ENCODE peak calls at places on chromosomes 5 and 9, in five cellular contexts. P is body of pancreas, A is tibial artery, R is OCI-LY7, Y is aorta. Q is an unnamed sample.

GRCh38 chr9:106860731-106861584 is 2.0 kb upstream of the ZNF462 start:
- DNase-seq in Y (peak; percentile 48), R (no peak), P (peak; percentile 20), A (no peak), Q (no peak)

GRCh38 chr5:138955013-138955660 is 80.0 kb upstream of the LRRTM2 start:
- DNase-seq in Y (peak; percentile 76), P (peak; percentile 52), A (peak; percentile 41), R (no peak), Q (no peak)

GRCh38 chr5:94199566-94199965 is 418.8 kb downstream of the KIAA0825 start:
- DNase-seq in Y (no peak), R (no peak), A (no peak), P (no peak), Q (no peak)

GRCh38 chr9:105425817-105426433 is 21.9 kb upstream of the FSD1L start:
- DNase-seq in A (no peak), P (no peak), R (peak; percentile 33), Y (no peak), Q (no peak)

GRCh38 chr5:128549496-128549895 is 11.5 kb upstream of the FBN2 start:
- DNase-seq in P (no peak), A (no peak), R (no peak), Y (no peak), Q (no peak)

GRCh38 chr9:105930007-105930627 is 235.8 kb downstream of the TMEM38B start:
- DNase-seq in P (no peak), Y (no peak), A (no peak), R (no peak), Q (no peak)

GRCh38 chr9:137470785-137471184 is 11.7 kb upstream of the NSMF start:
- DNase-seq in Y (no peak), P (no peak), A (no peak), R (no peak), Q (peak; percentile 47)

GRCh38 chr5:149268928-149269557 is 2.6 kb upstream of the AFAP1L1 start:
- DNase-seq in R (peak; percentile 73), A (no peak), P (no peak), Y (no peak), Q (peak; percentile 46)

GRCh38 chr5:96218653-96219052 is 214.4 kb downstream of the PCSK1 start:
- DNase-seq in R (no peak), P (no peak), Y (no peak), A (no peak), Q (no peak)

GRCh38 chr9:109766351-109766750 is 13.6 kb upstream of the PALM2AKAP2 start:
- DNase-seq in A (no peak), Y (no peak), R (no peak), P (no peak), Q (no peak)

GRCh38 chr5:94545870-94546625 is 72.4 kb downstream of the KIAA0825 start:
- DNase-seq in R (no peak), Y (peak; percentile 71), A (peak; percentile 29), P (peak; percentile 8), Q (no peak)

GRCh38 chr9:106581973-106582372 is 281.0 kb upstream of the ZNF462 start:
- DNase-seq in P (no peak), R (no peak), A (no peak), Y (no peak), Q (no peak)

GRCh38 chr9:96612105-96612965 is 7.3 kb downstream of the CDC14B start:
- DNase-seq in R (no peak), P (peak; percentile 68), Y (peak; percentile 58), A (peak; percentile 46), Q (no peak)

DNA sequence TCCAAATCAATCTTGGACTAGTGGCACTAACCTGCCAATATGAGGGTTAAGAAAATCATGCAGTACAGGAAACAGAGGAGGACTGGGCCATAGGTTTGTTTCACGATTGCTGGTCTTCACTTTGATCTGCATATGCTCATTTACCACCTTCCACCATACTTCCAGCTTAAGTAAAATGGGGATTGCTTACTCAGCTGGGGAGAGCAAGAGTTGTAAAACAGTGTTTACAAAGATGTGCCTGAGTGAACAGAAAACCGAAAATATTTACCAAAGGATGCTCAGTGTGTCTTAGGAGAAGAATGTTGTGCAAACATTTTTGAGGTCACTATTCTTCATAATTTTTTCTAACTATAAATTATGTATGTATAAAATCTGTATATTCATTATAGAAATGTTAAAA is 65.1 kb upstream of the DNAH5 start:
- DNase-seq in Y (no peak), P (no peak), A (no peak), R (no peak), Q (no peak)
- H3K4me3 ChIP-seq in Y (no peak overlapping the region), P (no peak overlapping the region), A (no peak overlapping the region), R (no peak overlapping the region), Q (no peak overlapping the region)

GRCh38 chr5:132294728-132295504 is 722 bp downstream of the SLC22A4 start:
- DNase-seq in A (peak; percentile 76), Y (peak; percentile 80), P (peak; percentile 33), R (no peak), Q (no peak)
- H3K4me3 ChIP-seq in A (peak overlapping the region; percentile 65), Y (peak overlapping the region; percentile 32), P (no peak overlapping the region), R (no peak overlapping the region), Q (peak overlapping the region; percentile 62)

GRCh38 chr5:119336846-119337564 is 18.8 kb upstream of the TNFAIP8 start:
- DNase-seq in P (no peak), R (no peak), Y (no peak), A (no peak), Q (no peak)

GRCh38 chr5:119333421-119333851 is 22.4 kb upstream of the TNFAIP8 start:
- DNase-seq in P (no peak), A (no peak), Y (no peak), R (no peak), Q (no peak)

GRCh38 chr5:119336262-119336661 is 19.6 kb upstream of the TNFAIP8 start:
- DNase-seq in P (no peak), R (peak; percentile 77), A (no peak), Y (no peak), Q (peak; percentile 85)

GRCh38 chr5:119332978-119333401 is 22.8 kb upstream of the TNFAIP8 start:
- DNase-seq in P (no peak), Y (no peak), R (peak; percentile 53), A (no peak), Q (no peak)

DNA sequence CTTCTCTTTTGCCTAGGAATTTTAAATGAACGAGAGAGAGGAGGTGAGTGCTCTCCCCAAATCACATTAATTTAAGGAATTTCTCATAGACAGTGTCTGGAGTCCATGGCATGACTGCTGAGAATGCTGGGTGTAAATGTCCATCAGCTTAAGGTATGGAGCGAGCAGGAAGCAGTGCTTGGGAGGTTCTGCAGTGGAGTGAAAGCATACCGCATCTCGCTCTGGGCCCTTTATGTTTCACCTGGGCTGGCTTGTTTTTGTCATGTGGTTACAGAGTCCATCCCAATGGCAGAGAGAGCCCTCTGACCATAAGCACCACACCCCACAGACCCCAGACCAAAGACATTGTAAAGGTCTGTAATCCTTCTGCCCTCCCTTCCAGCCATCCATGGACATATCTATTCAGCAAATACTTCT is 20.6 kb upstream of the TNFAIP8 start:
- DNase-seq in P (no peak), Y (no peak), R (no peak), A (no peak), Q (no peak)
- H3K4me3 ChIP-seq in P (no peak overlapping the region), Y (no peak overlapping the region), R (peak overlapping the region; percentile 70), A (peak overlapping the region; percentile 51), Q (no peak overlapping the region)

DNA sequence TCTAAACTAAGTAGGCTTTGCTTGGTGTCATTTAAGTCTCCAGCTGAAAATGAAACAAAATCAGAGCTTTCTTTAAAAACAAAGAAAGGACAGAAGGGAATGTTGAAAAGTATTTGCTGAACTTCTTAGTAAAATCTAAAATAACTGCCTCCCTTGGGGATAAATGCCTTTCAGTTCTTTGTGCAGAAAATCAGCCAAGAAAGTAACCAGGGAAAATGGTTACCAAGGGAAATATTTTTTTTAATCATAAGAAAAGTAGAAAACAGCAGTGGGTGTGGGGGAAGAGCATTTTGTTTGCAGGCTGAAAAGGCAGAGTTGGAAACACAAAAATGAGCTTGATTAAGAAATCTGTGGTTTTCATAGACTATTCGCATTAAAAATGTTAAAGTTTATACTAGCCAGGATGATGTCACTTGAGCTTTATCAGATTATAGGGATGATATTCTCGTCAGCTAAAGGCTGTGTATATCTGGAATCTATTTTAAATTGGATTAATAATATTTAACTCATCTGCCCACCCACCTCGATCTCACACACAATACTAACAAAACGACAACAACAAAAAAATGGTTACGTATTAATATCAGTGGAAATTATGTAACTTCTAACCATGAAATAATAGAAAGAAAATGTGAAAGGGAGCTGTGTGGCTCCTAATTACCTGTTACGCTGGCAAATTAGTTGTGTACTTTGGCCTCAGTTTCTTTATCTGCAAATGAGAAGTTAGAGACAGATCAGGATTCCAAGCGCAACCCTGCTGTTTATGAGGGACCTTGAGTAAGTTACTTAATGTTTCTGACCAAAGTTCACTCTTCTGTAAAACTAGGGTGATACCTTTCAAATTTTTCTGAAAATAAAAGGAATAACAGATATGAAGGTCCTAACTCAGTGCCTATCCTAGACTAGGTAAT is at the start of gene ECM2:
- DNase-seq in R (no peak), A (no peak), P (no peak), Y (no peak), Q (no peak)
- H3K4me3 ChIP-seq in R (no peak within 1 kb of the TSS), A (peak within 1 kb of the TSS; percentile 46), P (no peak within 1 kb of the TSS), Y (peak within 1 kb of the TSS; percentile 67), Q (no peak within 1 kb of the TSS)

GRCh38 chr5:174175869-174176268 is 130.4 kb downstream of the NSG2 start:
- DNase-seq in Y (no peak), A (no peak), R (no peak), P (no peak), Q (no peak)
- H3K4me3 ChIP-seq in Y (no peak overlapping the region), A (no peak overlapping the region), R (no peak overlapping the region), P (no peak overlapping the region), Q (no peak overlapping the region)

DNA sequence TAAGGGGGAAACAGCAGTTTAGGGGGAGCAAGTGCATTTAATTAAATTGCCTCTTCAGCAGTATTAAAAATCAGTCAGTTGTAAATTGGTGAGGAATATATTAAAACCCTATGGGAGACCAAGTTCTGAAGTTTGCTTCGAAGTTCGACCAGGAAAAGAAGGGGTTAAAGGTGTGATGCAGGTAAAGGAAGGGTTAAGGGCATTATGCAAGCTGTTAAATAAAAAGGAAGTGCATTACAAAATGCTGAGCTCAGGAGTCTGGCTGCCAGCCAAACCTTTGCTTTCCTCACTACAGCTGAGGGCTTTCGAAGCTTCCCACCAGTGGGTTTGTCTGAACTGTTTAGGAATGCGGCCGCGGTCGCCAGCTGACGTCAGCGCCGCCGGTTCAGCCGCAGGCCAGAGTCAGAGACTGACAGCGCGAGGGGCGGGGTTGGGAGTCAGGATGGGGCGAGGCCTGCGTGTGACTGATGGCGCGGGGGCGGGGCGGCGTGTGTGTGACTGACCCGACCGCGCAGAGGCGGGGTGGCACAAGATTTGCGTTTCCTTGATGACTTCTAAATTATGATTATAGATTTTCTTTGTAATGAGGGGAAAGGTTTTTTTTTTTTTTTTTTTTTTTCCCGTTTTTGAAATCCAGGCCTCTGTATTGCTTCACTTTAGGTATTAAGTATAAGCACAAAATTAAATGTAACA is 76.6 kb downstream of the ZSWIM6 start:
- DNase-seq in P (peak; percentile 100), R (peak; percentile 69), A (peak; percentile 99), Y (peak; percentile 100), Q (peak; percentile 95)
- H3K4me3 ChIP-seq in P (no peak overlapping the region), R (peak overlapping the region; percentile 18), A (peak overlapping the region; percentile 33), Y (no peak overlapping the region), Q (no peak overlapping the region)

DNA sequence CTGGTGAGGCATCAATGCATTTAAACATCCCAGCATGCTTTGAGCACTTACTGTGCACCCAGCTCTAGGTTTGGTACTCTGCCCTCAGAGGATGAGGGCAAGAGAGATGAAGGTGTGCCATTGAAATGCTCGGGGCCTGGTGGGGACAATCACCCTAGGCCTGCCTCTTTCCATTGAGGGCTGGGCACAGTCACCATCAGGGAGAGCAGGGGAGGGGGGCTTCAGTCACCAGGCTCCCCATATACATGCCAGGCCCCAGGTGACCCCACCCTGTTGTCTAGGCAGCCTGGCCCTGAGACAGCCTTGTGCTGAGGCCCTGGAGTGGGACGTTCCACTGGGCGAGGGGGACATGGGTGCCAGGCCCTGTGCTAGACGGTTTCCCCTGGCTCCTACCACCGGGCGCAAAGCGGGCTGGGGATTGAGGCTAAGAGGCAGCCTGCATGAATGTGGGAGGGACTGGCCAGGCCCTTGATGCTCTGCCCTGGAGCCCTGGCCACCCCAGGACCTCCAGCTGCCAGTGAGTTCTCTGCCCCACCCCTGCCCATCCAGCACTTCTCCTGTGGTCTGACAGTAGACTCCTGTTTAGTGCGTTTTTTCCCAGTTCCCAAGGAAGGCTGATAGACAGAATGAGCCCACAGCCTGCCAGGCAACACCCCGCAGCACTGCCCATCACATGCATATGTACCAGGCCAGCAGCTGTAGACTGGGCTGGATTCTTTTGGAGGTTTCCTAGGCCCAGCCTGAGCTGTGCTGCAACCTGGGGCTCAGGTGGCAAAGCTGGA is 18.9 kb downstream of the TCF7 start:
- DNase-seq in R (no peak), P (peak; percentile 4), A (peak; percentile 12), Y (peak; percentile 42), Q (no peak)
- H3K4me3 ChIP-seq in R (no peak overlapping the region), P (no peak overlapping the region), A (no peak overlapping the region), Y (no peak overlapping the region), Q (no peak overlapping the region)

Q was measured in Jurkat, Clone E6-1.